ENCODE peak calls at places on chromosomes 1 and 21, in eight cellular contexts. C, M, W, B, P, Z, D and X are unnamed samples.

GRCh38 chr1:231666220-231666956 is 39.8 kb downstream of the DISC1 start:
- DNase-seq in C (no peak), M (no peak), W (no peak), B (no peak), P (no peak), Z (no peak), D (no peak), X (no peak)

GRCh38 chr1:21873174-21873573 is 61.1 kb downstream of the LDLRAD2 start:
- DNase-seq in C (no peak), M (no peak), W (no peak), B (no peak), P (peak), Z (no peak), D (no peak), X (no peak)

GRCh38 chr1:152823291-152823690 is 4.0 kb upstream of the LCE1A start:
- DNase-seq in C (no peak), M (no peak), W (no peak), B (no peak), P (no peak), Z (no peak), D (peak), X (no peak)

GRCh38 chr1:150066838-150067183 is 765 bp upstream of the VPS45 start:
- DNase-seq in C (peak), M (peak), W (peak), B (peak), P (peak), Z (no peak), D (peak), X (no peak)

GRCh38 chr1:228270032-228270431 is 62.2 kb downstream of the OBSCN start:
- DNase-seq in C (no peak), M (no peak), W (no peak), B (no peak), P (no peak), Z (no peak), D (no peak), X (no peak)

GRCh38 chr1:209497729-209498128 is 85.8 kb upstream of the CAMK1G start:
- DNase-seq in C (no peak), M (no peak), W (no peak), B (no peak), P (no peak), Z (no peak), D (no peak), X (no peak)

GRCh38 chr1:226603030-226603960 is 54.7 kb downstream of the STUM start:
- DNase-seq in C (no peak), M (no peak), W (no peak), B (no peak), P (peak), Z (peak), D (no peak), X (peak)

GRCh38 chr1:119081267-119081666 is 59.2 kb downstream of the WARS2 start:
- DNase-seq in C (no peak), M (no peak), W (no peak), B (no peak), P (no peak), Z (peak), D (no peak), X (no peak)

GRCh38 chr1:235291599-235291998 is 36.4 kb downstream of the ARID4B start:
- DNase-seq in C (no peak), M (no peak), W (no peak), B (no peak), P (no peak), Z (no peak), D (no peak), X (no peak)

GRCh38 chr1:26700711-26701110 is 4.9 kb downstream of the ARID1A start:
- DNase-seq in C (no peak), M (no peak), W (no peak), B (no peak), P (no peak), Z (no peak), D (peak), X (no peak)

GRCh38 chr21:39502631-39503030 is 50.9 kb downstream of the SH3BGR start:
- DNase-seq in C (no peak), M (no peak), W (no peak), B (no peak), P (no peak), Z (no peak), D (no peak), X (no peak)

DNA sequence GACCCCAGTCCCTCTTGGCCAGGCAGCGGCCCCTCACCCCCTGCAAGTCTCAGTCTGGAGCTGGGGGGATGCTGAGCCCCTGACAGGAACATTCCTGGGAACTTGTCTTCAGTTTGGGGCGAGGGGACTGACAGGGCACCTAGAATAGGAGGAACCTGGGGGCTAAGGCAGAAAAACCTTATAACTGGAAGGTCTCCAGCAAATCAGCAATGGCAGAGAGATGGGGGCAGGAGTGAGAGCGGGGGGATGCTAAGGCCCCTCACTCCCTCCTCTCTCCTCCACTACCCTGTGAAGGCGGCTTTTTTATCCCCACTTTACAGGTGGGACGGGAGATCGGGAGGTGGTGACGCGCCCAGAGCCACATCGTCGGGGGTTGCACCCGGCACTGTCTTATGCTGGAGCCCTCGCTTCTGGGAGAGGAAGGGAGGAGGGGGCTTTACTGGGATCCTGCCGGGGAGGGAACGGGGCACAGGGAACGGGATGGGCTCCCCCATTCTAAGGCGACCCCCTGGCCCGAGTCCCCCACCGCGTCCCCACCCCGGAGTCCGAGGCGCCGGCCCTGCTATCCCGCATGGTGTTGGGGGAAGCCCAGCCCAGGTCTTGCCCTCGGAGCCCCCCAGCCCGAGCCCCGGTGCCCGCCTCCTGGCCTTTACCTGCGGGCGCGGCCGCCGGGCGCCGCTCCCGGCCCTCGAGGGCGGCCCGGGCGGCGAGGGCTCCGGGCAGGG is 456 bp downstream of the COL8A2 start:
- DNase-seq in C (no peak), M (no peak), W (no peak), B (no peak), P (no peak), Z (no peak), D (no peak), X (no peak)
- H3K4me3 ChIP-seq in C (peak), M (no peak), W (no peak), B (no peak), P (peak), Z (peak), D (no peak), X (no peak)

DNA sequence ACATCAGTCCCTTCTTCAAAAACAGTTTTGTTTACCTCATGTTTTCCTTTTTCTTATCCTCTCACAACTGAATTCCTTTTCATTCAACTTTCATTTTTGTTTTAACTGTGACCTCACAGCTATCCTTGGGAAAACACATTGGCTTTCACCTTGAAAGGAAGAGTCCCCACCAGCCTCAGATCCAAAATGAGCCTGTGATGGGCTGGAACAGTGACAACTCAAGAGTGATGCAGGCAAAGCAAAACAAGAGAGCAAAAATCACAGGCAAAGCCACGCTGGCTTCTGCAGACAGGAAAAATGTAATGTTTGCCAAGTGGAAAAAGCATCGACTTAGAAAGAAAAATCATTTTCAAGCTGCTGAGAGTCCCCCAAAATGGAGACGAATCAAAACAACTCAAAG is 51.0 kb downstream of the ALG14 start:
- DNase-seq in C (no peak), M (no peak), W (no peak), B (no peak), P (no peak), Z (no peak), D (no peak), X (no peak)
- H3K4me3 ChIP-seq in C (no peak), M (no peak), W (no peak), B (no peak), P (no peak), Z (peak), D (no peak), X (no peak)

GRCh38 chr1:154871374-154871773 is 1.3 kb upstream of the KCNN3 start:
- DNase-seq in C (no peak), M (no peak), W (no peak), B (no peak), P (no peak), Z (no peak), D (no peak), X (no peak)

GRCh38 chr1:154877370-154877974 is 7.4 kb upstream of the KCNN3 start:
- DNase-seq in C (no peak), M (no peak), W (no peak), B (no peak), P (no peak), Z (no peak), D (no peak), X (no peak)

GRCh38 chr1:154876842-154877369 is 6.8 kb upstream of the KCNN3 start:
- DNase-seq in C (no peak), M (no peak), W (no peak), B (no peak), P (no peak), Z (no peak), D (peak), X (no peak)

GRCh38 chr1:154873321-154873950 is 3.4 kb upstream of the KCNN3 start:
- DNase-seq in C (no peak), M (no peak), W (no peak), B (no peak), P (no peak), Z (no peak), D (no peak), X (no peak)

DNA sequence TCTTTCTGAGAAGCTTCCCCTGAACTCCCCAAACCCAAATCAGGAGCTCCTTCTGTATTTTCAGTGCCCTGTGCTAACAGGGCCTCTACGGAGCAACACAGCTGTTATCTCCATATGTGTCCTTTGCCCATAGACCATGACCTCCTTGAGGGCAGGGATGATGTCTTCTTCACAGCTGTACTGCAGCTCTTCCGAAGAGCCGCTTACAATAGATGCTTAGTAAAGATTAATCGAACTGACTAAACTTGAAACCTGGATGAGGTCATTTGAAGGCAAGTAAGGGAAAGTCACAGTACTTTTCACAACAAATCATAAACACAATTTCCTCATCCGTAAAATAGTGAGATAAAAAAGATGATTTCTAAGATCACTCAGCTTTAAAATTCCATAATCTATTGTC is 4.4 kb upstream of the KCNN3 start:
- DNase-seq in C (no peak), M (no peak), W (no peak), B (no peak), P (no peak), Z (no peak), D (no peak), X (no peak)
- H3K4me3 ChIP-seq in C (no peak), M (no peak), W (no peak), B (no peak), P (no peak), Z (no peak), D (no peak), X (no peak)

GRCh38 chr1:3368059-3368458 is 86.4 kb upstream of the ARHGEF16 start:
- DNase-seq in C (no peak), M (no peak), W (no peak), B (no peak), P (no peak), Z (no peak), D (no peak), X (no peak)
- H3K4me3 ChIP-seq in C (no peak), M (no peak), W (no peak), B (no peak), P (no peak), Z (no peak), D (no peak), X (no peak)

GRCh38 chr1:64933296-64934070 is 32.9 kb downstream of the JAK1 start:
- DNase-seq in C (no peak), M (no peak), W (no peak), B (peak), P (peak), Z (peak), D (peak), X (peak)
- H3K4me3 ChIP-seq in C (no peak), M (no peak), W (no peak), B (no peak), P (peak), Z (peak), D (no peak), X (peak)

GRCh38 chr1:7679159-7679872 is 91.8 kb upstream of the VAMP3 start:
- DNase-seq in C (no peak), M (no peak), W (no peak), B (no peak), P (no peak), Z (no peak), D (no peak), X (no peak)
- H3K4me3 ChIP-seq in C (peak), M (no peak), W (peak), B (no peak), P (peak), Z (no peak), D (no peak), X (no peak)

DNA sequence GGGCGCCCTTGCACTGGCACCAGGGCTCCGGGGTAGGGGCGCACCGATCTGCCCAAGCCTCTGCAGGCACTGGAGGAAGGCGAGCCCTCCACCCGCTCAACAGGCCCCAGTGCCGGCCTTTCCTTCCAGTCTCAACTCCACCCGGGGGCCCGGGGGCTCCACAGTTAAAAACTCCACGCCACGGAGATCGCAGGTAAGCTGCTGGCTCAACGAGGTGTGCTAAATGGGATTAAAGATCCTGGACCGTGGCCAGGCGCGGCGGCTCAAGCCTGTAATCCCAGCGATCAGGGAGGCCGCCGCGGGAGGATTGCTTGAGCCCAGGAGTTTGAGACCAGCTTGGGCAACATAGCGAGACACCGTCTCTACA is 536 bp downstream of the HSF2BP start:
- DNase-seq in C (no peak), M (peak), W (no peak), B (no peak), P (peak), Z (no peak), D (no peak), X (no peak)
- H3K4me3 ChIP-seq in C (peak), M (no peak), W (peak), B (no peak), P (peak), Z (no peak), D (peak), X (peak)

DNA sequence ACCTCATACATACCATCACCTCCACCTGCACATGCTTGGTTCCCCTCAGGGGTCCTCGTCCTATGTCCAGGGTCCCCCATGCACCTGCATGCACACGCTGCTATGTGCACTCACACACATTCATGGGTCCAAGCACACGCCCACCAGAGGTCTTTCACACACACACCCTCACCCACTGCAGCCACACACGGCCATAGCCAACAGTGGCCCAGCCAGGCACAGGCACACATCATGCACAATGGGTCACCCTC is 1.2 kb downstream of the SDC3 start:
- DNase-seq in C (no peak), M (no peak), W (no peak), B (no peak), P (no peak), Z (no peak), D (no peak), X (no peak)
- H3K4me3 ChIP-seq in C (peak), M (no peak), W (no peak), B (no peak), P (peak), Z (peak), D (no peak), X (peak)